ENCODE peak calls at places on chromosome 16, in four cellular contexts. C is A549, M is PC-3, J is astrocyte of the cerebellum. S is an unnamed sample.

GRCh38 chr16:87575027-87575804 is 27.1 kb upstream of the JPH3 start:
- DNase-seq in M (no peak), C (peak; percentile 38), J (no peak), S (peak; percentile 61)

GRCh38 chr16:69840975-69841374 is 78.8 kb downstream of the WWP2 start:
- DNase-seq in J (no peak), C (no peak), M (no peak), S (no peak)

GRCh38 chr16:19361587-19361986 is 56.1 kb upstream of the TMC5 start:
- DNase-seq in M (no peak), J (no peak), C (no peak), S (no peak)

GRCh38 chr16:56321159-56321558 is 104.2 kb downstream of the AMFR start:
- DNase-seq in J (no peak), M (no peak), C (no peak), S (no peak)

GRCh38 chr16:82753821-82754220 is 127.1 kb downstream of the CDH13 start:
- DNase-seq in C (no peak), J (no peak), M (peak; percentile 6), S (no peak)

GRCh38 chr16:88634141-88634993 is 4.0 kb upstream of the IL17C start:
- DNase-seq in J (no peak), M (no peak), C (no peak), S (peak; percentile 83)

GRCh38 chr16:84247341-84247740 is 7.5 kb upstream of the KCNG4 start:
- DNase-seq in M (peak; percentile 12), C (no peak), J (no peak), S (no peak)

GRCh38 chr16:84484579-84485254 is 19.7 kb downstream of the MEAK7 start:
- DNase-seq in J (peak; percentile 42), M (peak; percentile 49), C (peak; percentile 47), S (peak; percentile 75)

GRCh38 chr16:8634991-8635736 is 13.7 kb downstream of the METTL22 start:
- DNase-seq in C (peak; percentile 48), J (no peak), M (peak; percentile 22), S (peak; percentile 51)

GRCh38 chr16:80198995-80199299 is 341.8 kb upstream of the DYNLRB2 start:
- DNase-seq in J (no peak), M (no peak), C (no peak), S (no peak)

GRCh38 chr16:87780385-87780989 is 14.7 kb upstream of the KLHDC4 start:
- DNase-seq in J (no peak), C (no peak), M (no peak), S (no peak)

GRCh38 chr16:79317521-79317920 is 283.0 kb downstream of the MAF start:
- DNase-seq in J (no peak), M (no peak), C (no peak), S (no peak)

GRCh38 chr16:23670137-23670776 is 8.4 kb upstream of the PLK1 start:
- DNase-seq in J (peak; percentile 62), M (peak; percentile 85), C (no peak), S (no peak)

GRCh38 chr16:89140401-89140800 is 31.1 kb upstream of the CDH15 start:
- DNase-seq in C (no peak), M (no peak), J (no peak), S (no peak)

GRCh38 chr16:17301593-17302135 is 169.1 kb downstream of the XYLT1 start:
- DNase-seq in C (no peak), M (no peak), J (no peak), S (no peak)

GRCh38 chr16:78744099-78744498 is 644.6 kb downstream of the WWOX start:
- DNase-seq in M (no peak), J (no peak), C (no peak), S (no peak)

GRCh38 chr16:85157813-85158701 is 45.8 kb upstream of the CIBAR2 start:
- DNase-seq in J (no peak), M (no peak), C (no peak), S (peak; percentile 53)

GRCh38 chr16:188674-189073 is 8.4 kb downstream of the HBQ1 start:
- DNase-seq in M (peak; percentile 9), J (no peak), C (no peak), S (no peak)

DNA sequence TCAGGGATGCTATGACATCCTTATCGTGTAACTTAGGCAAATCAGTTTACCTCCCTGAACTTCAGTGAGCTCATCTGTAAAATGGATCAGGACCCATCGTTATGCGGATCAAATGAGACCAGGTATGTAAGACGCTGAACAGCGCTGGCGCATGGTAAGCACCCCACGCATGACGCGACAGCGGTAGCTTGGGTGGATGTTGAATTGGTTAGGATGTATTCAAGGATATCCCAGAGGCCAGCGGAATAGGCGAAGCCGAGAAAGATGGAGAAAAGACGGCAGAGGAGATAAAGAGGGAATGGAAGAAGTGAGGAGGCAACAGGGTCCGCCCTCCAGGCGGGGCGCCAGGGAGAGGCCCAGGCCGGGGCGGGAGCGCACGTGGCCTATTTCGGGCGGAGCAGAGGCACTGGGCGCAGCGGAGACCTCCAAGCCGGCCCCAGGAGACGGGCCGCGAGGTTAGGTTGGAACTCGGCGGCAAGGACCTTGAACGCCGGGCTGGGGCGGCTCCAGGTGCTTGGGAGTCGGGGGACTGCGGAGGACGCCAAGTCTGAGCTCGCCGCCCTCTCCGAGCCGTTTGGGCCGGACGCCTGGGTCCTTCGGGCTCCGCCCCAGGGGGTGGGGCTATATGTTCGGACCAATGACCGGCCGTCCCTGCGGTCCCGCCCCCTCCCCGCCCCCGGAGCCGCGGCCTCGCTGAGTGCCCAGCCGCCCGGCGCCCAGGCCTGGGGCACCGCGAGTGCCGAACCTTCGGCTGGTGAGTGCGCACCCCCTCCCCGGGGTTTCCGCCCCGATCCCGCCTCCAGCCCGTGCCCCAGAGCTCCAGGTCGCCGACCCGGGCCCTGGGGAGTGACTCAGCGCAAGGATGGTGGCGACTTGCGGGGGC is at the start of gene ZNF771:
- DNase-seq in C (peak; percentile 83), M (peak; percentile 78), J (peak; percentile 51), S (peak; percentile 93)
- TF ChIP-seq CTCF in C (no peak), M (no peak), J (no peak), S (peak; percentile 6)

GRCh38 chr16:11391576-11391975 is 46.3 kb downstream of the RMI2 start:
- DNase-seq in C (no peak), M (peak; percentile 24), J (no peak), S (no peak)
- TF ChIP-seq CTCF in C (no peak), M (no peak), J (no peak), S (no peak)

DNA sequence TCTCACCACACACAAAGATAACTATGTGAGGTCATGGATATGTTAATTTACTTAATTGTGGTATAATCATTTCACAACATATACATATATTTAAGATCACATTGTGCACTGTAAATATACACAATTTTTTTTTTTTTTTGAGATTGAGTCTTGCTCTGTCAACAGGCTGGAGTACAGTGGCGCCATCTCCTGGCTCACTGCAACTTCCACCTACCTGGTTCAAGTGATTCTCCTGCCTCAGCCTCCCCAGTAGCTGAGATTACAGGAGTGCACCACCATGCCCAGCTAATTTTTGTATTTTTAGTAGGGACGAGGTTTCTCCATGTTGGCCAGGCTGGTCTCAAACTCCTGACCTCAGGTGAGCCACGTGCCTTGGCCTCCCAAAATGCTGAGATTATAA is 11.5 kb upstream of the PRSS54 start:
- DNase-seq in M (peak; percentile 11), C (no peak), J (peak; percentile 29), S (no peak)
- TF ChIP-seq CTCF in M (peak; percentile 50), C (peak; percentile 37), J (peak; percentile 66), S (peak; percentile 14)

GRCh38 chr16:49440156-49441065 is 66.8 kb downstream of the C16orf78 start:
- DNase-seq in C (no peak), M (no peak), J (no peak), S (no peak)
- TF ChIP-seq CTCF in C (no peak), M (no peak), J (peak; percentile 31), S (no peak)

DNA sequence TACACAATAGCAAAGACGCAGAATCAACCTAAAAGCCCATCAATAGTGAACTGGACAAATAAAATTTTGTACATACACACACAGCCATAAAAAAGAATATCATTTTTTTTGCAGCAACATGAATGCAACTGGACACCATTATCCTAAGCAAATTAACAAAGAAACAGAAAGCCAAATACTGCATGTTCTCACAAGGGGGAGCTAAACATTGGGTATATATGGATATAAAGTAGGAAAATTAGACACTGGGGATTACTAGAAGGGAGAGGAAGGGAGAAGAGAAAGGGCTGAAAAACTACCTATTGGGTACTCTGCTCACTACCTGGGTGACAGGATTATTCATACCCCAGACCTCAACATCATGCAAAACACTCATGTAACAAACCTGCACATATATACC is 28.2 kb downstream of the ADAMTS18 start:
- DNase-seq in M (peak; percentile 23), C (no peak), J (no peak), S (no peak)
- TF ChIP-seq CTCF in M (peak; percentile 56), C (no peak), J (no peak), S (no peak)

GRCh38 chr16:73568769-73569168 is 520.8 kb upstream of the ZFHX3 start:
- DNase-seq in C (no peak), J (no peak), M (no peak), S (no peak)

GRCh38 chr16:73569266-73569665 is 521.3 kb upstream of the ZFHX3 start:
- DNase-seq in M (no peak), J (no peak), C (no peak), S (no peak)

GRCh38 chr16:73563709-73564108 is 515.8 kb upstream of the ZFHX3 start:
- DNase-seq in M (no peak), C (no peak), J (no peak), S (no peak)

GRCh38 chr16:73565925-73566324 is 518.0 kb upstream of the ZFHX3 start:
- DNase-seq in C (no peak), J (no peak), M (no peak), S (no peak)

DNA sequence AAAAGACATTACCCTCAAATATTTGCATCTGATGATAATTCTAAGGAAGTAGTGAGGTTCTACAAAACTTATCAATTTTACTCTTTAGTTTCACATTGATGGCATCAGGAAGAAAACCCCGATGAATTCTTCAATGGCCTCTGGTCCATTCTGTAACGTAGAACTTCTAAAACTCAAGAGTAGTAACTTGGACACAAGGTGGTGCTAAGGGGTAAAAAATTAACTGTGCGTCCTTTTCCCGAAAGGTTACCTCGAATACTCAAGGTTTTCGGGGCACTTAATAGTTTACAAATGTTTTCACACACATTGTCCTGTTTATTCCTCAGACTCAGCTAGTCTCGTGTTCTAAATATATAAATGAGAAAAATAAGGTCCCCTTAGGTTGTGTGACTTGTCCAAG is 517.3 kb upstream of the ZFHX3 start:
- DNase-seq in J (no peak), M (peak; percentile 37), C (no peak), S (no peak)
- TF ChIP-seq CTCF in J (peak; percentile 8), M (peak; percentile 56), C (peak; percentile 45), S (peak; percentile 13)

GRCh38 chr16:54812229-54812628 is 118.4 kb upstream of the IRX5 start:
- DNase-seq in C (no peak), M (no peak), J (peak; percentile 4), S (no peak)
- TF ChIP-seq CTCF in C (peak; percentile 18), M (no peak), J (peak; percentile 33), S (no peak)

S was measured in nephron progenitor cell.